ENCODE peak calls at places on chromosomes 13 and 19, in five cellular contexts. G is neuronal stem cell, W is H9, R is IMR-90, O is H1. M is an unnamed sample.

GRCh38 chr13:99908129-99908805 is 63.3 kb downstream of the ZIC5 start:
- DNase-seq in G (no peak), W (no peak), R (no peak), O (no peak), M (no peak)

GRCh38 chr19:38862321-38863059 is 12.7 kb upstream of the HNRNPL start:
- DNase-seq in G (no peak), W (no peak), R (no peak), O (no peak), M (no peak)

GRCh38 chr13:55483626-55484158 is 1657.0 kb upstream of the PRR20A start:
- DNase-seq in G (no peak), W (no peak), R (no peak), O (no peak), M (no peak)

GRCh38 chr19:28103916-28104315 is 1109.0 kb downstream of the UQCRFS1 start:
- DNase-seq in G (peak; percentile 48), W (no peak), R (no peak), O (no peak), M (no peak)

GRCh38 chr19:13729859-13730258 is 34.5 kb upstream of the MRI1 start:
- DNase-seq in G (no peak), W (no peak), R (peak; percentile 61), O (no peak), M (no peak)

GRCh38 chr19:39765091-39766076 is 13.3 kb upstream of the LEUTX start:
- DNase-seq in G (peak; percentile 48), W (peak; percentile 48), R (peak; percentile 41), O (peak; percentile 77), M (peak; percentile 34)

GRCh38 chr13:64753606-64754005 is 2476.5 kb downstream of the PCDH9 start:
- DNase-seq in G (no peak), W (no peak), R (peak; percentile 51), O (no peak), M (no peak)

GRCh38 chr19:17473041-17473440 is 2.7 kb downstream of the SLC27A1 start:
- DNase-seq in G (no peak), W (no peak), R (peak; percentile 90), O (no peak), M (peak; percentile 69)

GRCh38 chr13:109330941-109331340 is 455.4 kb downstream of the IRS2 start:
- DNase-seq in G (no peak), W (no peak), R (peak; percentile 85), O (no peak), M (peak; percentile 27)

GRCh38 chr19:51084505-51084904 is 1.8 kb upstream of the KLK14 start:
- DNase-seq in G (no peak), W (no peak), R (no peak), O (no peak), M (no peak)

GRCh38 chr13:51737609-51738008 is 66.4 kb downstream of the DHRS12 start:
- DNase-seq in G (no peak), W (no peak), R (no peak), O (no peak), M (no peak)

GRCh38 chr19:50678323-50678722 is 29.1 kb downstream of the C19orf81 start:
- DNase-seq in G (no peak), W (no peak), R (no peak), O (no peak), M (no peak)

GRCh38 chr19:16661480-16662034 is 618 bp downstream of the TMEM38A start:
- DNase-seq in G (no peak), W (peak; percentile 52), R (no peak), O (peak; percentile 60), M (no peak)

DNA sequence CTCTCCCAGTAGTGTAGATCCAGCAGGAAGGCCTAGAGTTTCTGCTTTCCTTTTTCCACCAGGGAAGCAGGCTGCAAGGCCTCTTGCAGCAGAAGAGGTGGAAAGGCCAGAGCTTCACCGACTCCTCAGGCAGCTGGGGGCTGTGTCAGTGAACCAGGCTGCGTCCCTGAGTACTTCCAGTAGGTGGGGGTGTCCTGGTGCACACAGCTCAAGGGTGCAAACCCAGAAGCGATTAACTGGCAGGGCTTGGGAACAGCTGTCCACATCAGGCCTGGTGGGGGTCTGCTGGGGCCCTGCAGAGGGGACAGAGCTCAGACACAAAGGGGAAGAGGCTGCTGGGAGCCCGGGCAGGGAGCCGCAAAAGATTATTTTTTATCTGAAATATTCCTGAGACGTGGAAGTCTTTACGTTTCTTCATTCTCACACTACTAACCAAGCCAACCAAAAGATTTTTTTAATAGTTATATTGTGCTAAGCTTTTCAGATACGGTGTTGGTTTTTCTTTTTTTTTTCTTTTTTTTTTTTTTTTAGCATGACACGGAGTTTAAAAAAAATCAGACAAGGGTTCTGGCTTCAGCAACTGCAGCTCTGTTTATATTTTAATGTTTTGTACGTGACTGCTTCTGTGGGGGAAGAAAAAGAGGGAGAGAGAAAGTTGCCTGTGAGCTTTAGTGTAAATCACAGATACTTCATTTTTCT is 11.0 kb downstream of the TSHZ3 start:
- DNase-seq in G (no peak), W (peak; percentile 87), R (peak; percentile 85), O (peak; percentile 75), M (no peak)
- H4K8ac ChIP-seq in G (no peak overlapping the region), W (no peak overlapping the region), R (peak overlapping the region; percentile 58), O (no peak overlapping the region), M (no peak overlapping the region)

GRCh38 chr19:7736148-7736547 is 4.2 kb upstream of the CLEC4G start:
- DNase-seq in G (no peak), W (no peak), R (no peak), O (no peak), M (no peak)
- H4K91ac ChIP-seq in G (no peak overlapping the region), W (no peak overlapping the region), R (no peak overlapping the region), O (no peak overlapping the region), M (no peak overlapping the region)

GRCh38 chr19:2615782-2616181 is 86.7 kb downstream of the GNG7 start:
- DNase-seq in G (no peak), W (no peak), R (no peak), O (no peak), M (no peak)

GRCh38 chr19:2610637-2611482 is 91.6 kb downstream of the GNG7 start:
- DNase-seq in G (peak; percentile 86), W (peak; percentile 92), R (peak; percentile 94), O (peak; percentile 98), M (peak; percentile 98)

GRCh38 chr19:2611483-2612464 is 90.7 kb downstream of the GNG7 start:
- DNase-seq in G (no peak), W (no peak), R (no peak), O (no peak), M (no peak)

GRCh38 chr19:2612619-2613249 is 89.8 kb downstream of the GNG7 start:
- DNase-seq in G (no peak), W (no peak), R (no peak), O (no peak), M (peak; percentile 96)

DNA sequence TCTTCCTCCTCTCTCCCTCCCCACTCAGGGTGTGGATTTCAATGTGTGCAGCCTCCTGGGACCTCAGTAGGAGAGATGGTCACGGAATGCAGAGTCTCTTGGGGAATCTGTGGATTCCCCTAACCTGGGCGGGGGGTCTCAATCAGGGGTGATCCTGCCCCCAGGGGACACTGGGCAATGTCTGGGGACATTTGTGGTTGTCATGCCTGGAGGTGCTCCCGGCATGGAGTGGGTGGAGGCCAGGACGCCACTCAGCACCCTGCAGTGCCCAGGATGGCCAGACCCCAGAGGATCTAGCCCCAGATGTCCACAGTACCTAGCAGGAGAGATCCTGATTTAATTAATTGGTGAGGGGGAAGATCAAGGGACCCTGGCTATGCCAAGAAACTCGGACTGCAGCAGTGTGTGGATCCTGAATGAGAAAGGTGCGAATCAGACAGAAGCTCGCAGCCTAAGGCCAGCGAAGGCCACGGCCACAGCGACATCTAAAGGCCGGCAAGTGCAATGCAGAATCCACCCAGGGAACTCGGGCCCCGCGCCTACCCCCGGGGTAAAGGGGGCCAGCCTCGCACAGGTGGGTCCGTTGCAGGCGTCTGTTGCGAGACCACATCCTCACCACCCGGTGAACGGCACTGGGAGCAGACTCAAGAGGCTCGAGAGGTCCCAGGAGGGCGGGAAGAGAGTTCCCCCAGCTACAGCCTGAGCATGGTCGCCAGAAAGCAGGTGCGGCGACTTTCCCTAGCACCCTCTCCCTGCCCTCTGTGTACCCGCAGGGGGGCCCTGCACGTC is 88.8 kb downstream of the GNG7 start:
- DNase-seq in G (no peak), W (peak; percentile 71), R (peak; percentile 12), O (peak; percentile 83), M (peak; percentile 76)
- H3K18ac ChIP-seq in G (peak overlapping the region; percentile 62), W (no peak overlapping the region), R (no peak overlapping the region), O (peak overlapping the region; percentile 48), M (peak overlapping the region; percentile 6)

GRCh38 chr13:59458908-59459579 is 704.7 kb downstream of the DIAPH3 start:
- DNase-seq in G (no peak), W (peak; percentile 46), R (peak; percentile 85), O (no peak), M (peak; percentile 43)
- H4K8ac ChIP-seq in G (no peak overlapping the region), W (no peak overlapping the region), R (peak overlapping the region; percentile 71), O (no peak overlapping the region), M (no peak overlapping the region)

DNA sequence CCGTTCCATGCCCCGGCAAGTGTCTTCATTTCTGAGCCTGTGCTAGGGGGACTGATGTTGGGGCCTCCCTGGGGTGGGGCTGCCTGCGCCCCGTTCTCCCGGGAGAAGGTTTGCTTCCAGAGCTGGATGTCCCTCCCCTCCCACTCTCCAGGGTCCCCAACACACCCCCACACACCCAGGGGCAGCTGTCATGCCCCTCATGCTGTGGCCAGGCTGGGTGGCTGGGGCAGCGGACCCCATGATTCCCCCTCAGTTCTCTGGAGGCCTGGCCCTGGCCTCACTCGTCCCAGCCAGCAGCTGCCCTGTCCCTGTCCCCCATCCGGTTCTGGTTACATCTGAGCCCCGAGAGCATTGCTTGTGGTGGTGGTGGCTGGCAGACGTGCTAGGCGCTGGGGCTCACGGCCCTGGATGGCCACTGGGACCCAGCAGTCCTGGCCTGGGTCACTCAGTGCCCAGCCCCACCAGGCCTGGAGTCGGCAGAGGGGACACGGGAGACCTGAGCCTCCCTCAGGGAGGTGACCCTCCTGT is 184.8 kb downstream of the KDM4B start:
- DNase-seq in G (no peak), W (no peak), R (no peak), O (no peak), M (no peak)
- H4K91ac ChIP-seq in G (no peak overlapping the region), W (no peak overlapping the region), R (no peak overlapping the region), O (no peak overlapping the region), M (no peak overlapping the region)

GRCh38 chr19:45492627-45493470 is 4.0 kb downstream of the RTN2 start:
- DNase-seq in G (no peak), W (peak; percentile 94), R (peak; percentile 80), O (peak; percentile 89), M (peak; percentile 63)
- H3K18ac ChIP-seq in G (peak overlapping the region; percentile 89), W (peak overlapping the region; percentile 63), R (no peak overlapping the region), O (no peak overlapping the region), M (peak overlapping the region; percentile 81)

GRCh38 chr13:113997845-113998751 is 24.2 kb upstream of the C13orf46 start:
- DNase-seq in G (no peak), W (no peak), R (peak; percentile 79), O (no peak), M (no peak)
- H4K8ac ChIP-seq in G (no peak overlapping the region), W (no peak overlapping the region), R (no peak overlapping the region), O (peak overlapping the region; percentile 31), M (no peak overlapping the region)

GRCh38 chr19:11238041-11238440 is 1.4 kb upstream of the ANGPTL8 start:
- DNase-seq in G (no peak), W (no peak), R (no peak), O (no peak), M (no peak)
- H4K91ac ChIP-seq in G (no peak overlapping the region), W (no peak overlapping the region), R (no peak overlapping the region), O (no peak overlapping the region), M (no peak overlapping the region)

DNA sequence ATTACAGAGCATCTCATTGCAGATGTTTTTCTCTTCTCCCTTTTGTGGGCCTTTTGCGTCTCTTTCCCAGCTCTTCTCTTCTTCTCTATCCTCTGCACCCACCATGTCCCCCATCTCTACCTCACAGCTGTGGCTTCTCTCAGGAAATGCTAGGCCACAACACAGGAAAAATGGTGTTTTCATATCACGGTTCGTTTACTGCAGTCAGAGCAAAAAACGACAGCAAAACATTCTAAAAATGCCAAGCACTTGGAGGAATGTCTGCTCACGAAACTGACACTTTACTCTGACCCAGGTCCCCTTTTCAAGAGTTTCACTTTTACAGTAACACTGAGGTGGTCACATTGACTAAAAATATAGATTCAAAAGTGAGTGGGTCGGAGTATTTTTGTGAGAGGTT is 152.2 kb downstream of the DCT start:
- DNase-seq in G (no peak), W (no peak), R (no peak), O (no peak), M (peak; percentile 11)
- H3K18ac ChIP-seq in G (no peak overlapping the region), W (no peak overlapping the region), R (peak overlapping the region; percentile 16), O (no peak overlapping the region), M (no peak overlapping the region)

M was measured in trophoblast cell.